ENCODE peak calls at places on chromosomes 11 and 22, in nine cellular contexts. O is mesendoderm; C is mammary epithelial cell; T is upper lobe of right lung; L is thoracic aorta; R is hepatocyte; Q is naive thymus-derived CD4-positive, alpha-beta T cell; V is right lobe of liver; A is astrocyte. B is an unnamed sample.

GRCh38 chr22:37777122-37777687 is 30.5 kb upstream of the GCAT start:
- DNase-seq in O (peak; percentile 41), C (peak; percentile 99), T (peak; percentile 75), L (no peak), R (peak; percentile 62), Q (no peak), V (peak; percentile 90), A (peak; percentile 87), B (no peak)

GRCh38 chr11:128375941-128376340 is 211.4 kb downstream of the ETS1 start:
- DNase-seq in O (no peak), C (peak; percentile 48), T (no peak), L (no peak), R (no peak), Q (no peak), V (no peak), A (no peak), B (no peak)

GRCh38 chr11:101797335-101797734 is 117.5 kb upstream of the CEP126 start:
- DNase-seq in O (no peak), C (no peak), T (no peak), L (no peak), R (no peak), Q (no peak), V (no peak), A (no peak), B (no peak)

GRCh38 chr11:31821235-31821764 is 10.2 kb upstream of the PAX6 start:
- DNase-seq in O (no peak), C (no peak), T (no peak), L (no peak), R (no peak), Q (no peak), V (no peak), A (no peak), B (no peak)

GRCh38 chr22:36395922-36396321 is 8.2 kb upstream of the MYH9 start:
- DNase-seq in O (no peak), C (peak; percentile 96), T (no peak), L (no peak), R (peak; percentile 52), Q (no peak), V (no peak), A (peak; percentile 83), B (no peak)

GRCh38 chr11:70365536-70365912 is 32.8 kb upstream of the CTTN start:
- DNase-seq in O (no peak), C (no peak), T (no peak), L (no peak), R (no peak), Q (no peak), V (no peak), A (no peak), B (no peak)

GRCh38 chr11:1176224-1177019 is 18.7 kb downstream of the MUC5AC start:
- DNase-seq in O (no peak), C (no peak), T (no peak), L (no peak), R (no peak), Q (no peak), V (no peak), A (no peak), B (no peak)

GRCh38 chr11:11071483-11071882 is 213.6 kb upstream of the ZBED5 start:
- DNase-seq in O (no peak), C (no peak), T (no peak), L (no peak), R (no peak), Q (no peak), V (no peak), A (no peak), B (no peak)

GRCh38 chr11:9756461-9756860 is 92.6 kb downstream of the SWAP70 start:
- DNase-seq in O (no peak), C (peak; percentile 95), T (no peak), L (no peak), R (no peak), Q (no peak), V (no peak), A (no peak), B (no peak)

GRCh38 chr11:9756878-9757277 is 93.0 kb downstream of the SWAP70 start:
- DNase-seq in O (no peak), C (no peak), T (no peak), L (no peak), R (no peak), Q (no peak), V (no peak), A (no peak), B (no peak)

GRCh38 chr11:9754041-9754471 is 90.2 kb downstream of the SWAP70 start:
- DNase-seq in O (no peak), C (peak; percentile 92), T (no peak), L (no peak), R (no peak), Q (no peak), V (no peak), A (no peak), B (no peak)

GRCh38 chr11:9757809-9758675 is 94.2 kb downstream of the SWAP70 start:
- DNase-seq in O (peak; percentile 83), C (peak; percentile 57), T (peak; percentile 96), L (peak; percentile 52), R (peak; percentile 93), Q (peak; percentile 87), V (peak; percentile 91), A (peak; percentile 45), B (peak; percentile 89)

DNA sequence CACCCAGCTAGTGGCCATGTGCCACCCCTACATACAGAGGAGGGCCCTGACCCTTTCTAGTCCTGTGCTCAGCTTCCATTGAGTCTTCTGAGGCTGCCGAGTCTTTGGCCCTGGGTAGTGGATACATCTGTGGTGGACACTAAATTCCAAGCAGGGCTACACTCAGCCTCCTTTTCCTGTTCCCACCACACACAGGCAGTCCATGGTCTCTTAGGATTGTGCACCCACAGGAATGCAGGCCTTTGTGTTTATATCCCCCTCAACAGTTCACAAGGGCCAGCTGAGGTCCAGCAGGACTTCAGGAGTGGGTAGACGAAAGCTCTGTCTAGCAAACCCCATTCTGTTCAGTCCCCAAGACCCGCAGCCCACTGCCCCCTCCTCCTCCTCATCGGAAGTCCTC is 91.7 kb downstream of the SWAP70 start:
- DNase-seq in O (no peak), C (no peak), T (no peak), L (no peak), R (no peak), Q (no peak), V (no peak), A (peak; percentile 95), B (no peak)
- H3K4me1 ChIP-seq in O (peaks cover 4% of the 10 kb centered on the region), C (peaks cover 82% of the 10 kb centered on the region), T (peaks cover 33% of the 10 kb centered on the region), L (peaks cover 8% of the 10 kb centered on the region), R (peaks cover 18% of the 10 kb centered on the region), Q (peaks cover 7% of the 10 kb centered on the region), V (peaks cover 6% of the 10 kb centered on the region), A (peaks cover 63% of the 10 kb centered on the region), B (peaks cover 20% of the 10 kb centered on the region)

GRCh38 chr22:31613904-31614296 is 48.1 kb downstream of the PISD start:
- DNase-seq in O (no peak), C (no peak), T (no peak), L (no peak), R (no peak), Q (no peak), V (no peak), A (no peak), B (no peak)

GRCh38 chr22:31615481-31615840 is 46.6 kb downstream of the PISD start:
- DNase-seq in O (no peak), C (no peak), T (no peak), L (no peak), R (no peak), Q (no peak), V (no peak), A (no peak), B (no peak)

GRCh38 chr22:31616315-31616980 is 45.6 kb downstream of the PISD start:
- DNase-seq in O (no peak), C (no peak), T (peak; percentile 77), L (no peak), R (peak; percentile 59), Q (no peak), V (no peak), A (no peak), B (no peak)

GRCh38 chr22:31614781-31615480 is 47.1 kb downstream of the PISD start:
- DNase-seq in O (no peak), C (no peak), T (no peak), L (no peak), R (no peak), Q (no peak), V (no peak), A (no peak), B (no peak)

GRCh38 chr22:31615940-31616314 is 46.1 kb downstream of the PISD start:
- DNase-seq in O (no peak), C (no peak), T (no peak), L (no peak), R (no peak), Q (no peak), V (no peak), A (no peak), B (no peak)
- H3K27ac ChIP-seq in O (no peak overlapping the region), C (no peak overlapping the region), T (peak overlapping the region; percentile 63), L (no peak overlapping the region), R (peak overlapping the region; percentile 62), Q (no peak overlapping the region), V (no peak overlapping the region), A (no peak overlapping the region), B (peak overlapping the region; percentile 9)

GRCh38 chr11:15835705-15836411 is 520.5 kb downstream of the SOX6 start:
- DNase-seq in O (no peak), C (no peak), T (no peak), L (no peak), R (no peak), Q (no peak), V (no peak), A (no peak), B (no peak)
- H3K4me1 ChIP-seq in O (no peaks in the 10 kb centered on the region), C (no peaks in the 10 kb centered on the region), T (no peaks in the 10 kb centered on the region), L (no peaks in the 10 kb centered on the region), R (peaks cover 2% of the 10 kb centered on the region), Q (no peaks in the 10 kb centered on the region), V (no peaks in the 10 kb centered on the region), A (no peaks in the 10 kb centered on the region), B (no peaks in the 10 kb centered on the region)

GRCh38 chr11:94139421-94139820 is 10.8 kb downstream of the PANX1 start:
- DNase-seq in O (peak; percentile 96), C (no peak), T (no peak), L (no peak), R (no peak), Q (no peak), V (no peak), A (no peak), B (no peak)

GRCh38 chr11:94142308-94143277 is 14.0 kb downstream of the PANX1 start:
- DNase-seq in O (peak; percentile 68), C (no peak), T (no peak), L (no peak), R (no peak), Q (no peak), V (no peak), A (peak; percentile 50), B (no peak)

GRCh38 chr11:94141511-94142307 is 13.1 kb downstream of the PANX1 start:
- DNase-seq in O (peak; percentile 29), C (no peak), T (no peak), L (no peak), R (no peak), Q (no peak), V (no peak), A (no peak), B (no peak)

GRCh38 chr11:94144233-94144632 is 15.6 kb downstream of the PANX1 start:
- DNase-seq in O (peak; percentile 68), C (peak; percentile 61), T (no peak), L (no peak), R (no peak), Q (no peak), V (no peak), A (no peak), B (no peak)

DNA sequence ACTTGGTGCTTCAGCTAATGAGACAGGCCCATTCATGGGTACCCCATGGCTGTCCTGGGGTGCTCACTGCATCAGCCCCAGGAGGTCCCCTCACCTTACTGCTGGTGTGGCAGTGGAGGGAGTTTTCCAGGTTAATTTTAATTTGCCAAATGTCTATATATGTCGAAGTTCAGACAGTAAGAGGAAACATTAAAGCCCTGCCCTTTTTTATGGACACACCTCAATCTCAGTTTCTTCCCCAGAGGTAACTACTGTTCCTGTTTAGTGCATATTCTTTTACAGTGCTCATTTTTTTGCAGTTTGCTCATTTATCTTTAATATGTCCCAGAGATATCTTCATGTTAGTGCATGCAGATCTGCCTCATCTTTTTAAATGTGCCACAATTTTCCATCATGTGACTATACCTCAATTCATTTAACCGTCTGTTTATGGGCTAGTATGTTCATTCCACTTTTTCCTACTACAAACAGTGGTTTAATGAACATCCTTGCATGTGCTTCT is 11.6 kb downstream of the PANX1 start:
- DNase-seq in O (no peak), C (no peak), T (no peak), L (no peak), R (no peak), Q (no peak), V (no peak), A (no peak), B (no peak)
- H3K27ac ChIP-seq in O (no peak overlapping the region), C (no peak overlapping the region), T (no peak overlapping the region), L (no peak overlapping the region), R (no peak overlapping the region), Q (no peak overlapping the region), V (no peak overlapping the region), A (no peak overlapping the region), B (no peak overlapping the region)

B was measured in effector memory CD4-positive, alpha-beta T cell.